ENCODE peak calls at places on chromosomes 3 and 15, in six cellular contexts. J is heart left ventricle, B is prostate gland, W is adrenal gland, M is HCT116, X is transverse colon. I is an unnamed sample.

GRCh38 chr15:68484696-68485400 is 52.9 kb upstream of the ITGA11 start:
- DNase-seq in M (no peak), X (no peak), B (no peak), J (no peak), W (no peak), I (no peak)

GRCh38 chr3:26757978-26758377 is 135.4 kb downstream of the LRRC3B start:
- DNase-seq in B (no peak), J (no peak), X (no peak), W (no peak), M (no peak), I (no peak)

GRCh38 chr3:57959407-57960173 is 48.6 kb upstream of the FLNB start:
- DNase-seq in X (no peak), J (peak), M (no peak), B (no peak), W (no peak), I (peak)

GRCh38 chr15:39145854-39146253 is 435.0 kb upstream of the THBS1 start:
- DNase-seq in B (no peak), J (no peak), X (no peak), M (no peak), W (no peak), I (no peak)

GRCh38 chr3:50573566-50574279 is 4.4 kb downstream of the HEMK1 start:
- DNase-seq in W (no peak), J (no peak), X (peak), M (no peak), B (no peak), I (no peak)

GRCh38 chr15:63701365-63701764 is 104.2 kb downstream of the FBXL22 start:
- DNase-seq in X (no peak), M (no peak), W (no peak), J (no peak), B (no peak), I (no peak)

GRCh38 chr3:18047052-18047451 is 304.6 kb upstream of the TBC1D5 start:
- DNase-seq in M (no peak), B (no peak), J (no peak), W (no peak), X (no peak), I (no peak)

GRCh38 chr3:12288466-12289129 is at the start of gene PPARG:
- DNase-seq in J (peak), X (peak), W (no peak), B (peak), M (peak), I (peak)

GRCh38 chr15:90609254-90610185 is 79.8 kb downstream of the CRTC3 start:
- DNase-seq in W (peak), M (no peak), X (no peak), J (no peak), B (no peak), I (no peak)

GRCh38 chr15:72074335-72075060 is 43.5 kb downstream of the MYO9A start:
- DNase-seq in X (no peak), B (no peak), J (no peak), W (no peak), M (no peak), I (no peak)

GRCh38 chr15:31482122-31482922 is 155.7 kb downstream of the KLF13 start:
- DNase-seq in W (peak), M (no peak), B (no peak), J (no peak), X (no peak), I (no peak)

GRCh38 chr3:136838641-136839555 is 20.0 kb downstream of the SLC35G2 start:
- DNase-seq in W (no peak), X (no peak), B (no peak), M (no peak), J (no peak), I (no peak)

GRCh38 chr3:172082269-172082668 is 42.9 kb downstream of the FNDC3B start:
- DNase-seq in B (no peak), J (peak), M (no peak), X (peak), W (peak), I (no peak)

GRCh38 chr15:70276401-70276800 is 178.7 kb upstream of the TLE3 start:
- DNase-seq in M (no peak), J (no peak), B (no peak), X (no peak), W (no peak), I (no peak)

GRCh38 chr3:59850352-59850870 is 800.6 kb upstream of the CFAP20DC start:
- DNase-seq in M (no peak), W (no peak), X (no peak), J (no peak), B (no peak), I (no peak)

GRCh38 chr15:90664650-90665287 is 52.4 kb upstream of the BLM start:
- DNase-seq in X (peak), J (peak), W (peak), B (no peak), M (no peak), I (peak)

DNA sequence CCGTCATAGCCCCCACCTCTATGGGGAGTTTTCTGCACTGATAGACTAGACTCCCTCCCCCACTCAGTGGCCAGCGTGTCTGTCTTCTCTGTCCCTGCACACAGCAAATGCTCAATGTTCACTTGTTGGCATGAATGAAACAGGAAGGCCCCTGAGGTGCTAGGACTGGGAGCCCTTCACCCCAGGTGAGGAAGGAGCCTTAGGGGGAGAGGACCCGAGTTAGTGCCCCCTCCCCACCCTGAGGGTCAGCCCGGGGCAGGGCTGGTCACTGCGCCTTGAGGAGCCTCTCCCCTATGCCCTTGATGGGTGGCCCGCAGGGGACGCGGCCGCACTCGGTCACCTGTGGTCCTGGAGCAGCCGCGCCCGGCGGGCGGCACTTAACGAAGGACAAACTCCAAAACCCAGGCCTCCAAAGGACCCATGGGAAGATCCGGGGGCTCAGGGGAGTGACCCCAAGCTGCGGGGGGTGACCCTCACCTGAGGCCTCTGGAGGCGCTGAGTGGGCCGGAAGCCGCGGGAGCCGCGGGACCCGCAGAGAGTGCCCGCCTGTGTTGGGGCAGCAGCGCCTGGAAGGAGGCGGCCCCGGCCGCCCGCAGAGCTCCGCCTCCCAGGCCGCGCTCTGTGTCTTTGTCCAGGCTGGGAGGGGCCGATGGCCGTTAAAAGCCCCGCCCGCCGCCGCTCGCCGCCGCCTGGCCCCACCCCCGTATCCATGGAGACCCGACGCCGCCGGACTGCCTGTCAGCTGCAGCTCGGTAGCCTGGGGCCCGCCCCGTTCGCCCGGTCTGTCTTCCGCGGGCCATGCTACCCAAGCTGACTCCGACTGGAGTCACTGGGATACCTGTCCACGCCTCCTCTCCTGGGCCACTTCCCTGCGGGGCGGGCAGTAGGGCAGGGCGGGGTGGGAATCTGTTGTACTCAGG is 15.4 kb upstream of the FANCD2 start:
- DNase-seq in M (peak), J (peak), B (peak), W (peak), X (peak), I (peak)
- TF ChIP-seq POLR2A in M (no peak), J (peak), B (peak), W (peak), X (peak), I (peak)

DNA sequence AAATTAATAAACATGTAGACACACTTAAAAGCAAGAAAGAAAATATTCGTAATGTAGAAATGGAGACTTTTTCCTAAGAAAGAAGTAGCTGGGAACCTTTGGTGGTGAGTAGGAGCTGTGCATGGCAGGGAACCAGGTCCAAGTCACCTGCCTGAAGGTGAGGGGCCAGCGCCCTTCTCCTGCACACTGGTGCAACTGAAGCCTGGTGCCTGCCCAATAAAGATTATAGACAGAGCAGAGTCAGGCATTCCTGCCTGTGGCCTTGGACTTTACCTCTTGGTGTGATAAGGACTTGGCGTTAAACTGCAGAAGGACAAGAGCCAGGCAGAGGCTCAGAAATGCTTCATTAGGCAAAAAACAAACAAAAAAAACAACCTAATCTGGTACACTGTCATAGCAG is 14.2 kb downstream of the CFAP91 start:
- DNase-seq in X (peak), B (no peak), W (peak), J (no peak), M (no peak), I (peak)
- TF ChIP-seq CTCF in X (no peak), B (no peak), W (no peak), J (no peak), M (no peak), I (peak)

GRCh38 chr3:170565495-170565894 is 20.4 kb downstream of the SLC7A14 start:
- DNase-seq in B (no peak), J (peak), X (no peak), W (no peak), M (no peak), I (no peak)

GRCh38 chr3:170564664-170565063 is 21.2 kb downstream of the SLC7A14 start:
- DNase-seq in B (no peak), W (no peak), X (no peak), J (no peak), M (no peak), I (no peak)

GRCh38 chr3:170562080-170562479 is 23.8 kb downstream of the SLC7A14 start:
- DNase-seq in W (no peak), B (no peak), J (no peak), M (no peak), X (no peak), I (no peak)

GRCh38 chr3:170566413-170566812 is 19.5 kb downstream of the SLC7A14 start:
- DNase-seq in M (no peak), B (no peak), J (no peak), X (no peak), W (no peak), I (no peak)

GRCh38 chr3:170563712-170564423 is 22.0 kb downstream of the SLC7A14 start:
- DNase-seq in X (no peak), B (no peak), M (no peak), W (peak), J (no peak), I (no peak)
- H3K4me3 ChIP-seq in X (no peak), B (no peak), M (no peak), W (no peak), J (peak), I (no peak)

GRCh38 chr3:129565902-129566301 is 22.9 kb downstream of the H1-8 start:
- DNase-seq in J (no peak), M (no peak), X (no peak), B (no peak), W (no peak), I (no peak)

GRCh38 chr3:129567932-129568331 is 25.0 kb downstream of the H1-8 start:
- DNase-seq in M (no peak), B (no peak), W (no peak), J (no peak), X (no peak), I (no peak)

GRCh38 chr3:129564981-129565644 is 22.1 kb downstream of the H1-8 start:
- DNase-seq in J (no peak), W (no peak), M (no peak), B (no peak), X (no peak), I (no peak)

GRCh38 chr3:129569856-129570255 is 26.9 kb downstream of the H1-8 start:
- DNase-seq in J (no peak), X (no peak), B (no peak), M (no peak), W (no peak), I (no peak)

GRCh38 chr3:129567176-129567705 is 24.3 kb downstream of the H1-8 start:
- DNase-seq in J (no peak), B (no peak), X (no peak), M (no peak), W (peak), I (no peak)
- TF ChIP-seq POLR2A in J (no peak), B (no peak), X (no peak), M (no peak), W (no peak), I (no peak)

GRCh38 chr3:113532698-113533533 is 561 bp downstream of the SIDT1 start:
- DNase-seq in J (peak), M (no peak), B (peak), X (peak), W (no peak), I (peak)
- TF ChIP-seq CTCF in J (no peak), M (no peak), B (no peak), X (no peak), W (no peak), I (no peak)

GRCh38 chr15:78509726-78510312 is 2.4 kb downstream of the HYKK start:
- DNase-seq in M (no peak), J (no peak), B (no peak), X (no peak), W (no peak), I (no peak)
- H3K4me3 ChIP-seq in M (no peak), J (no peak), B (no peak), X (no peak), W (no peak), I (no peak)